ENCODE peak calls at places on chromosomes 1 and 21, in seven cellular contexts. J is progenitor cell of endocrine pancreas; C is GM12878; X is nucleus accumbens; U is NCI-H226; O is stimulated activated CD8-positive, alpha-beta memory T cell treated with anti-CD3 and anti-CD28 coated beads, Interleukin-2, amount 100 ng/mL, for 48 hours; K is thoracic aorta. A is an unnamed sample.

GRCh38 chr1:1058088-1058905 is 15.8 kb downstream of the RNF223 start:
- DNase-seq in J (no peak), C (no peak), X (no peak), U (peak; percentile 40), O (no peak), K (no peak), A (peak; percentile 59)

GRCh38 chr1:175936736-175937135 is 193.3 kb upstream of the TNR start:
- DNase-seq in J (no peak), C (no peak), X (no peak), U (no peak), O (no peak), K (no peak), A (no peak)

GRCh38 chr1:231969078-231969477 is 342.5 kb downstream of the DISC1 start:
- DNase-seq in J (no peak), C (no peak), X (no peak), U (no peak), O (no peak), K (no peak), A (no peak)

GRCh38 chr1:168227620-168228019 is 1.8 kb downstream of the SFT2D2 start:
- DNase-seq in J (no peak), C (no peak), X (no peak), U (no peak), O (no peak), K (no peak), A (no peak)

GRCh38 chr1:181099152-181100014 is 10.9 kb downstream of the IER5 start:
- DNase-seq in J (no peak), C (peak; percentile 95), X (no peak), U (peak; percentile 40), O (peak; percentile 26), K (no peak), A (no peak)

GRCh38 chr21:30668776-30669175 is 26.1 kb downstream of the KRTAP20-3 start:
- DNase-seq in J (no peak), C (no peak), X (no peak), U (no peak), O (no peak), K (no peak), A (no peak)

GRCh38 chr1:33161061-33161681 is 20.7 kb downstream of the TRIM62 start:
- DNase-seq in J (no peak), C (no peak), X (peak; percentile 80), U (no peak), O (no peak), K (no peak), A (no peak)

GRCh38 chr1:243814718-243815117 is 35.3 kb downstream of the AKT3 start:
- DNase-seq in J (no peak), C (no peak), X (no peak), U (no peak), O (no peak), K (no peak), A (no peak)

GRCh38 chr21:31873696-31874599 is 1.1 kb downstream of the HUNK start:
- DNase-seq in J (peak; percentile 86), C (no peak), X (peak; percentile 9), U (no peak), O (peak; percentile 60), K (no peak), A (peak; percentile 72)

GRCh38 chr1:23177438-23178380 is 9.1 kb upstream of the LUZP1 start:
- DNase-seq in J (peak; percentile 63), C (peak; percentile 46), X (peak; percentile 70), U (peak; percentile 75), O (peak; percentile 45), K (peak; percentile 21), A (peak; percentile 58)

GRCh38 chr1:180524915-180525695 is 22.7 kb upstream of the ACBD6 start:
- DNase-seq in J (no peak), C (no peak), X (no peak), U (no peak), O (no peak), K (no peak), A (no peak)

GRCh38 chr21:16551101-16551695 is 821.4 kb downstream of the USP25 start:
- DNase-seq in J (no peak), C (no peak), X (no peak), U (no peak), O (no peak), K (no peak), A (no peak)

GRCh38 chr1:41048540-41048939 is 27.0 kb upstream of the SLFNL1 start:
- DNase-seq in J (no peak), C (no peak), X (no peak), U (no peak), O (no peak), K (no peak), A (no peak)